ENCODE peak calls at places on chromosomes 6 and 20, in six cellular contexts. E, O, J, A, C and F are unnamed samples.

GRCh38 chr20:37711001-37711400 is 17.2 kb downstream of the CTNNBL1 start:
- DNase-seq in E (no peak), C (no peak), O (no peak), A (no peak), J (peak; percentile 79), F (no peak)

GRCh38 chr6:109820706-109821350 is 129.7 kb downstream of the FIG4 start:
- DNase-seq in C (no peak), O (no peak), E (no peak), J (no peak), A (no peak), F (no peak)

GRCh38 chr20:57391439-57392129 is 388 bp downstream of the RBM38 start:
- DNase-seq in J (peak; percentile 15), O (no peak), E (peak; percentile 79), C (peak; percentile 81), A (peak; percentile 70), F (no peak)

GRCh38 chr20:17315491-17316231 is 88.8 kb downstream of the PCSK2 start:
- DNase-seq in J (no peak), A (no peak), O (no peak), C (peak; percentile 44), E (no peak), F (no peak)

GRCh38 chr6:124970243-124970642 is 8.0 kb downstream of the RNF217 start:
- DNase-seq in A (no peak), O (no peak), J (no peak), E (no peak), C (no peak), F (no peak)

GRCh38 chr6:144477396-144477795 is 192.3 kb downstream of the UTRN start:
- DNase-seq in J (no peak), E (no peak), C (no peak), O (no peak), A (no peak), F (no peak)

GRCh38 chr20:22825076-22825475 is 210.0 kb upstream of the SSTR4 start:
- DNase-seq in O (no peak), A (no peak), J (peak; percentile 73), E (no peak), C (no peak), F (no peak)

GRCh38 chr6:29967379-29968010 is 25.2 kb downstream of the HLA-A start:
- DNase-seq in O (no peak), J (peak; percentile 29), C (no peak), A (no peak), E (no peak), F (no peak)

GRCh38 chr6:42572523-42572922 is 8.7 kb downstream of the UBR2 start:
- DNase-seq in O (no peak), C (no peak), A (no peak), J (no peak), E (no peak), F (no peak)

GRCh38 chr6:100281471-100281878 is 183.2 kb downstream of the SIM1 start:
- DNase-seq in O (no peak), E (no peak), J (peak; percentile 42), C (peak; percentile 23), A (no peak), F (no peak)

GRCh38 chr6:30005482-30005881 is 55.6 kb upstream of the POLR1H start:
- DNase-seq in O (no peak), A (no peak), C (no peak), J (no peak), E (no peak), F (no peak)

GRCh38 chr20:62815066-62815991 is 1.5 kb upstream of the COL9A3 start:
- DNase-seq in O (no peak), C (no peak), E (no peak), A (no peak), J (peak; percentile 68), F (no peak)

GRCh38 chr20:62816031-62816878 is 595 bp upstream of the COL9A3 start:
- DNase-seq in O (no peak), J (no peak), A (no peak), C (no peak), E (no peak), F (no peak)

GRCh38 chr20:62817975-62818591 is 1.2 kb downstream of the COL9A3 start:
- DNase-seq in J (no peak), E (no peak), A (no peak), O (no peak), C (no peak), F (no peak)

GRCh38 chr20:62818592-62819493 is 2.0 kb downstream of the COL9A3 start:
- DNase-seq in O (peak; percentile 82), C (no peak), A (peak; percentile 77), J (peak; percentile 86), E (peak; percentile 89), F (no peak)

GRCh38 chr20:62816879-62817873 is at the start of gene COL9A3:
- DNase-seq in C (no peak), A (no peak), J (no peak), E (no peak), O (no peak), F (no peak)
- H3K27me3 ChIP-seq in C (peaks cover 5% of the 10 kb centered on the region), A (peaks cover 4% of the 10 kb centered on the region), J (peaks cover 26% of the 10 kb centered on the region), E (no peaks in the 10 kb centered on the region), O (peaks cover 39% of the 10 kb centered on the region), F (peaks cover 21% of the 10 kb centered on the region)

DNA sequence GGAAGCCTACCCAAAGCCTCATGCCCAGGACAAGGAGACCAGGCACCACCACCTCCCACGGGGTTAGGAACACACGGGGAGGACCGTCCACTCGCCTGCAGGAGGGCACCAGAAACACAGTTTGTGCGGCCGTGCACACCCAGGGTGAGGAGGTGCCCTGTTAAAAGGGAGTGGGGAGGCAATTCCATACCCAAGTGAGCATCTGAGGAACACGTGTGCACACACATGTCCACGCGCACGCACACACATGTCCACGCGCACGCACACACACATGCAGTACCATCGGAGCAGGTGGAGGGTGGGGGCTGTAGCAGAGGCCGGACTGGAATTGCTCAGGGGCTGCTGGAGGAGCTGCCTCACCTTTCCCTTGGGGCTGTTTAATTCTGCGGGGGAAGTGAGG is 259.4 kb downstream of the TAF4 start:
- DNase-seq in O (no peak), A (peak; percentile 15), J (no peak), E (no peak), C (no peak), F (no peak)
- H3K27me3 ChIP-seq in O (peaks cover 85% of the 10 kb centered on the region), A (no peaks in the 10 kb centered on the region), J (no peaks in the 10 kb centered on the region), E (no peaks in the 10 kb centered on the region), C (no peaks in the 10 kb centered on the region), F (peaks cover 10% of the 10 kb centered on the region)

DNA sequence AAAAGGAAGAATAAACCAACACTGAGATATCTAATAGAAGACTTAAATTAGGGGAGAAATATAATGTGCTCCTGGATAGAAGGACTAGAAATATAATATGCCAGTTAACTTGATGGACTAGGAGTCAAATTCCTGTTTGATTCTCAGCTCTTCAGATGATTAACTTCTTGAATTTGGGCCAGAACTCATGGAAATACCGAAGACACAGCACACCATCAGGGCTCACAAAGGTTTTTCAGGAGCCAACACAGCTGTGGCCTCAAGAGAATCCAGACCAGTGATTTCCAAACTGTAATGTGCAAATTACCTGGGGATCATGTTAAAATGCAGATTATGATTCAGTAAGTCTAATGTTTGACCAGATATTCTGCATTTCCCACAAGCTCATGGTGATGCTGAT is 33.8 kb upstream of the LRRC1 start:
- DNase-seq in E (no peak), C (no peak), A (no peak), O (no peak), J (no peak), F (no peak)
- H3K27me3 ChIP-seq in E (no peaks in the 10 kb centered on the region), C (no peaks in the 10 kb centered on the region), A (no peaks in the 10 kb centered on the region), O (no peaks in the 10 kb centered on the region), J (no peaks in the 10 kb centered on the region), F (no peaks in the 10 kb centered on the region)

GRCh38 chr20:63042448-63043071 is 35.8 kb upstream of the BHLHE23 start:
- DNase-seq in O (no peak), A (no peak), E (peak; percentile 15), C (no peak), J (no peak), F (no peak)
- H3K27me3 ChIP-seq in O (peaks cover 70% of the 10 kb centered on the region), A (no peaks in the 10 kb centered on the region), E (no peaks in the 10 kb centered on the region), C (no peaks in the 10 kb centered on the region), J (peaks cover 32% of the 10 kb centered on the region), F (no peaks in the 10 kb centered on the region)

DNA sequence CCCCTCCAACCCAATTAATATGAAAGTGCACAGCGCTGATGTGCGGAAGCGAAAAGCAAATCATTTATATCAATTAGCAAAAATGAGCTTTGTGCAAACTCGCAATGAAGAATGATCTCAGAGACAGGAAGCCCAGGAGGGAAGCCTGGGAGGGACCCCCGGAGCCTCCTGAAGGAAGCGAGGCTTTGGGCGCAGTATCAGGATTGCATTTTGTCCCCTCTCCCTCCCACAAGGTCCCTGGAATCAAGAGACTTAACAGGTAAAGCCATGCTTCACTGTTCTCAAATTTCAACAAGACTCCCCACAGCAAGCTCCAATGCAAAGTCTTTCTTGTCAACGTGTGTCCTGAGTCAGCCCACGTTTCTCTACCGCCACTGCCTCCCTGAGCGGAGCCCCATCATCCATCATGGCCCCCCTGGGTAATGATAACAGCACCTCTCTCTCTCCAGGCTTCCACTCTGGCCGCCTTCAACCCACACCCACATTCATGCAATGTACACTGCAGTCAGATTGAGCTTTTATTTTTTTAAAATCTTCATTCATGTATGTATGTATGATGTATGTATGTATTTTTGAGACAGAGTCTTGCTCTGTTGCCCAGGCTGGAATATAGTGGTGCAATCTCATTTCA is 245.3 kb downstream of the PREX1 start:
- DNase-seq in C (no peak), A (no peak), O (no peak), E (no peak), J (no peak), F (no peak)
- H3K27me3 ChIP-seq in C (no peaks in the 10 kb centered on the region), A (no peaks in the 10 kb centered on the region), O (peaks cover 40% of the 10 kb centered on the region), E (no peaks in the 10 kb centered on the region), J (no peaks in the 10 kb centered on the region), F (no peaks in the 10 kb centered on the region)

GRCh38 chr6:50840112-50840813 is 21.6 kb downstream of the TFAP2B start:
- DNase-seq in E (no peak), C (no peak), A (no peak), J (no peak), O (no peak), F (no peak)
- H3K27me3 ChIP-seq in E (peaks cover 5% of the 10 kb centered on the region), C (peaks cover 25% of the 10 kb centered on the region), A (no peaks in the 10 kb centered on the region), J (peaks cover 100% of the 10 kb centered on the region), O (peaks cover 100% of the 10 kb centered on the region), F (peaks cover 70% of the 10 kb centered on the region)

DNA sequence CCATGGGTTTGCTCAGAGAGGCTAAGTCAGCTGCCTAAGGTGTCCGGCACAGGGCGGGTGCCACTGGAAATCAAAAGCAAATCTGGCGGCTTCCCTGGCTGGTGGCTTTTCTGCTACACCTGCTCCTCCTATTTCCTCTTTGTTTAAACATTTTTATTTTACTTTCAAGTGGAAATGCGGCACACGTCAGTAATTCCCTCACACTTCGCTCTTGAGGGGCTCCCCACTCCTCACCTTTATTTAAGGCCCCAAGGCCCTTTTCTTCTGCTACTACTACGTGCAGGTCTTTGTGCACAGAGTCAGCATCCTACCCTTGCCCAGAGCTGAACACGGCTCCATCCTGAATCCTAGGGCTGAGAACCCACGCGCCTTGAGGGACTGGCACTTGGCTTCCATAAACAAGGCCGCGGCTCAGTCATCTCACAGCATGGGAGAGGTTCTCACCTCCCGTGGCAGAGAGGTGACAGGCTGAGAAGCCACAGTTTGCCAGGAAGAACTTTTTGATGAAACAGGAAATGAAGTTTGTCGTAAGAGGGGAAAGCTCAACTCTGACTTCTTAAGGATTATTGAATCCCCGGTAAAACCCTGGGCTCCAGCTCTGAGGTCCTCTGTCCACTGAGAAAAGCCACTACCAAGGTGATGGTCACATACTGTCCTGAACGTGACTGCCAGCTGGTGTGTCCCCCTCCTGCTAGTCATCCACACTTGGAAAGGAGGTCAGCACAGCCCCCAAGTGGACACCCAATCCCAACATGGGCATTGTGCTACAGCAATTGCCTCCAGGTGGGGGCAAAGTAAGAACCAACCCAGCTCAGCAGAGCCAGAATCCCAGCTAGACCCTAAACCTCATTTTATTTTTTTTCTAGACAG is 48.0 kb downstream of the NFATC2 start:
- DNase-seq in J (no peak), E (no peak), C (no peak), A (no peak), O (no peak), F (no peak)
- H3K27me3 ChIP-seq in J (no peaks in the 10 kb centered on the region), E (no peaks in the 10 kb centered on the region), C (no peaks in the 10 kb centered on the region), A (no peaks in the 10 kb centered on the region), O (peaks cover 3% of the 10 kb centered on the region), F (no peaks in the 10 kb centered on the region)